ENCODE peak calls at places on chromosome 1, in ten cellular contexts. One of them, this sample, is unnamed.

GRCh38 chr1:33429846-33430750 is 797 bp downstream of the PHC2 start:
- DNase-seq in tibial nerve: no peak
- DNase-seq in sigmoid colon: peak; percentile 82
- DNase-seq in pancreas: peak; percentile 75
- DNase-seq in cardiac muscle cell: peak; percentile 54
- DNase-seq in heart left ventricle: peak; percentile 40
- DNase-seq in esophagus squamous epithelium: no peak
- DNase-seq in ovary: peak; percentile 62
- DNase-seq in fibroblast of lung: no peak
- DNase-seq in PC-3: peak; percentile 57
- DNase-seq in this sample: peak; percentile 47

GRCh38 chr1:37905624-37906196 is 41.1 kb downstream of the INPP5B start:
- DNase-seq in pancreas: no peak
- DNase-seq in heart left ventricle: no peak
- DNase-seq in PC-3: no peak
- DNase-seq in ovary: no peak
- DNase-seq in tibial nerve: no peak
- DNase-seq in fibroblast of lung: no peak
- DNase-seq in sigmoid colon: no peak
- DNase-seq in cardiac muscle cell: no peak
- DNase-seq in esophagus squamous epithelium: no peak
- DNase-seq in this sample: no peak

GRCh38 chr1:152982076-152982475 is 1.8 kb upstream of the SPRR1A start:
- DNase-seq in cardiac muscle cell: no peak
- DNase-seq in ovary: no peak
- DNase-seq in PC-3: no peak
- DNase-seq in esophagus squamous epithelium: no peak
- DNase-seq in pancreas: no peak
- DNase-seq in sigmoid colon: no peak
- DNase-seq in heart left ventricle: no peak
- DNase-seq in tibial nerve: no peak
- DNase-seq in fibroblast of lung: no peak
- DNase-seq in this sample: no peak

GRCh38 chr1:218617986-218618385 is 272.9 kb downstream of the TGFB2 start:
- DNase-seq in esophagus squamous epithelium: no peak
- DNase-seq in cardiac muscle cell: no peak
- DNase-seq in ovary: no peak
- DNase-seq in pancreas: no peak
- DNase-seq in fibroblast of lung: no peak
- DNase-seq in tibial nerve: no peak
- DNase-seq in PC-3: no peak
- DNase-seq in sigmoid colon: no peak
- DNase-seq in heart left ventricle: no peak
- DNase-seq in this sample: no peak

GRCh38 chr1:100354971-100355394 is 2.7 kb downstream of the CDC14A start:
- DNase-seq in pancreas: no peak
- DNase-seq in sigmoid colon: no peak
- DNase-seq in tibial nerve: no peak
- DNase-seq in esophagus squamous epithelium: no peak
- DNase-seq in PC-3: peak; percentile 80
- DNase-seq in heart left ventricle: no peak
- DNase-seq in ovary: no peak
- DNase-seq in fibroblast of lung: peak; percentile 34
- DNase-seq in cardiac muscle cell: peak; percentile 81
- DNase-seq in this sample: no peak

GRCh38 chr1:25194054-25194453 is 38.2 kb downstream of the SYF2 start:
- DNase-seq in heart left ventricle: no peak
- DNase-seq in tibial nerve: no peak
- DNase-seq in PC-3: no peak
- DNase-seq in sigmoid colon: no peak
- DNase-seq in fibroblast of lung: no peak
- DNase-seq in esophagus squamous epithelium: no peak
- DNase-seq in pancreas: no peak
- DNase-seq in ovary: no peak
- DNase-seq in cardiac muscle cell: no peak
- DNase-seq in this sample: no peak

GRCh38 chr1:218571515-218571914 is 226.4 kb downstream of the TGFB2 start:
- DNase-seq in sigmoid colon: no peak
- DNase-seq in PC-3: no peak
- DNase-seq in esophagus squamous epithelium: no peak
- DNase-seq in fibroblast of lung: no peak
- DNase-seq in cardiac muscle cell: no peak
- DNase-seq in heart left ventricle: no peak
- DNase-seq in ovary: no peak
- DNase-seq in pancreas: no peak
- DNase-seq in tibial nerve: no peak
- DNase-seq in this sample: no peak

GRCh38 chr1:183871568-183871967 is 66.6 kb downstream of the RGL1 start:
- DNase-seq in pancreas: no peak
- DNase-seq in heart left ventricle: no peak
- DNase-seq in cardiac muscle cell: peak; percentile 19
- DNase-seq in ovary: no peak
- DNase-seq in esophagus squamous epithelium: no peak
- DNase-seq in sigmoid colon: no peak
- DNase-seq in fibroblast of lung: no peak
- DNase-seq in PC-3: no peak
- DNase-seq in tibial nerve: no peak
- DNase-seq in this sample: no peak

GRCh38 chr1:165543651-165544452 is at the start of gene LRRC52:
- DNase-seq in heart left ventricle: peak; percentile 87
- DNase-seq in tibial nerve: no peak
- DNase-seq in fibroblast of lung: no peak
- DNase-seq in PC-3: no peak
- DNase-seq in sigmoid colon: no peak
- DNase-seq in ovary: peak; percentile 17
- DNase-seq in esophagus squamous epithelium: no peak
- DNase-seq in cardiac muscle cell: peak; percentile 66
- DNase-seq in pancreas: peak; percentile 86
- DNase-seq in this sample: peak; percentile 65

GRCh38 chr1:44408181-44409018 is 3.3 kb downstream of the RNF220 start:
- DNase-seq in pancreas: peak; percentile 57
- DNase-seq in heart left ventricle: no peak
- DNase-seq in esophagus squamous epithelium: no peak
- DNase-seq in cardiac muscle cell: peak; percentile 54
- DNase-seq in PC-3: no peak
- DNase-seq in sigmoid colon: no peak
- DNase-seq in ovary: no peak
- DNase-seq in tibial nerve: no peak
- DNase-seq in fibroblast of lung: peak; percentile 25
- DNase-seq in this sample: no peak

GRCh38 chr1:159211331-159212136 is 6.9 kb downstream of the ACKR1 start:
- DNase-seq in ovary: no peak
- DNase-seq in PC-3: peak; percentile 73
- DNase-seq in esophagus squamous epithelium: no peak
- DNase-seq in tibial nerve: no peak
- DNase-seq in sigmoid colon: no peak
- DNase-seq in fibroblast of lung: peak; percentile 18
- DNase-seq in cardiac muscle cell: peak; percentile 67
- DNase-seq in heart left ventricle: no peak
- DNase-seq in pancreas: peak; percentile 69
- DNase-seq in this sample: peak; percentile 38

GRCh38 chr1:6462412-6463119 is 3.4 kb downstream of the TNFRSF25 start:
- DNase-seq in esophagus squamous epithelium: no peak
- DNase-seq in PC-3: no peak
- DNase-seq in heart left ventricle: no peak
- DNase-seq in pancreas: no peak
- DNase-seq in fibroblast of lung: no peak
- DNase-seq in tibial nerve: no peak
- DNase-seq in sigmoid colon: no peak
- DNase-seq in cardiac muscle cell: no peak
- DNase-seq in ovary: no peak
- DNase-seq in this sample: no peak

GRCh38 chr1:6461538-6462411 is 4.2 kb downstream of the TNFRSF25 start:
- DNase-seq in sigmoid colon: no peak
- DNase-seq in ovary: no peak
- DNase-seq in tibial nerve: no peak
- DNase-seq in fibroblast of lung: no peak
- DNase-seq in PC-3: no peak
- DNase-seq in esophagus squamous epithelium: no peak
- DNase-seq in pancreas: no peak
- DNase-seq in cardiac muscle cell: no peak
- DNase-seq in heart left ventricle: no peak
- DNase-seq in this sample: no peak

GRCh38 chr1:6464915-6465314 is 1.1 kb downstream of the TNFRSF25 start:
- DNase-seq in tibial nerve: no peak
- DNase-seq in fibroblast of lung: no peak
- DNase-seq in ovary: no peak
- DNase-seq in sigmoid colon: no peak
- DNase-seq in heart left ventricle: no peak
- DNase-seq in esophagus squamous epithelium: no peak
- DNase-seq in PC-3: no peak
- DNase-seq in cardiac muscle cell: no peak
- DNase-seq in pancreas: no peak
- DNase-seq in this sample: no peak

GRCh38 chr1:6464514-6464836 is 1.5 kb downstream of the TNFRSF25 start:
- DNase-seq in PC-3: peak; percentile 69
- DNase-seq in pancreas: peak; percentile 80
- DNase-seq in fibroblast of lung: no peak
- DNase-seq in cardiac muscle cell: no peak
- DNase-seq in tibial nerve: no peak
- DNase-seq in heart left ventricle: peak; percentile 73
- DNase-seq in sigmoid colon: no peak
- DNase-seq in esophagus squamous epithelium: no peak
- DNase-seq in ovary: no peak
- DNase-seq in this sample: peak; percentile 27

GRCh38 chr1:6463120-6463412 is 2.9 kb downstream of the TNFRSF25 start:
- DNase-seq in pancreas: no peak
- DNase-seq in PC-3: no peak
- DNase-seq in ovary: no peak
- DNase-seq in esophagus squamous epithelium: no peak
- DNase-seq in heart left ventricle: no peak
- DNase-seq in cardiac muscle cell: no peak
- DNase-seq in fibroblast of lung: no peak
- DNase-seq in tibial nerve: no peak
- DNase-seq in sigmoid colon: no peak
- DNase-seq in this sample: no peak
- TF ChIP-seq CTCF in pancreas: no peak
- TF ChIP-seq CTCF in PC-3: no peak
- TF ChIP-seq CTCF in ovary: no peak
- TF ChIP-seq CTCF in esophagus squamous epithelium: no peak
- TF ChIP-seq CTCF in heart left ventricle: no peak
- TF ChIP-seq CTCF in cardiac muscle cell: no peak
- TF ChIP-seq CTCF in fibroblast of lung: no peak
- TF ChIP-seq CTCF in tibial nerve: no peak
- TF ChIP-seq CTCF in sigmoid colon: no peak
- TF ChIP-seq CTCF in this sample: no peak

GRCh38 chr1:4022715-4023114 is 122.6 kb upstream of the C1orf174 start:
- DNase-seq in cardiac muscle cell: no peak
- DNase-seq in tibial nerve: no peak
- DNase-seq in heart left ventricle: no peak
- DNase-seq in esophagus squamous epithelium: no peak
- DNase-seq in fibroblast of lung: no peak
- DNase-seq in sigmoid colon: no peak
- DNase-seq in pancreas: no peak
- DNase-seq in ovary: no peak
- DNase-seq in PC-3: no peak
- DNase-seq in this sample: no peak

GRCh38 chr1:4025752-4026151 is 125.7 kb upstream of the C1orf174 start:
- DNase-seq in pancreas: no peak
- DNase-seq in PC-3: no peak
- DNase-seq in ovary: no peak
- DNase-seq in cardiac muscle cell: no peak
- DNase-seq in tibial nerve: no peak
- DNase-seq in fibroblast of lung: no peak
- DNase-seq in sigmoid colon: no peak
- DNase-seq in esophagus squamous epithelium: no peak
- DNase-seq in heart left ventricle: no peak
- DNase-seq in this sample: no peak

GRCh38 chr1:4021895-4022268 is 121.8 kb upstream of the C1orf174 start:
- DNase-seq in fibroblast of lung: no peak
- DNase-seq in ovary: no peak
- DNase-seq in pancreas: no peak
- DNase-seq in cardiac muscle cell: no peak
- DNase-seq in sigmoid colon: no peak
- DNase-seq in heart left ventricle: no peak
- DNase-seq in PC-3: no peak
- DNase-seq in esophagus squamous epithelium: no peak
- DNase-seq in tibial nerve: no peak
- DNase-seq in this sample: no peak

GRCh38 chr1:4024811-4025210 is 124.7 kb upstream of the C1orf174 start:
- DNase-seq in PC-3: no peak
- DNase-seq in heart left ventricle: no peak
- DNase-seq in fibroblast of lung: no peak
- DNase-seq in tibial nerve: no peak
- DNase-seq in pancreas: no peak
- DNase-seq in esophagus squamous epithelium: no peak
- DNase-seq in sigmoid colon: no peak
- DNase-seq in ovary: no peak
- DNase-seq in cardiac muscle cell: no peak
- DNase-seq in this sample: no peak

GRCh38 chr1:4023678-4024077 is 123.6 kb upstream of the C1orf174 start:
- DNase-seq in ovary: no peak
- DNase-seq in PC-3: no peak
- DNase-seq in tibial nerve: no peak
- DNase-seq in esophagus squamous epithelium: no peak
- DNase-seq in pancreas: no peak
- DNase-seq in heart left ventricle: no peak
- DNase-seq in fibroblast of lung: no peak
- DNase-seq in cardiac muscle cell: no peak
- DNase-seq in sigmoid colon: no peak
- DNase-seq in this sample: no peak
- H3K9me3 ChIP-seq in ovary: no peaks in the 10 kb centered on the region
- H3K9me3 ChIP-seq in PC-3: no peaks in the 10 kb centered on the region
- H3K9me3 ChIP-seq in tibial nerve: no peaks in the 10 kb centered on the region
- H3K9me3 ChIP-seq in esophagus squamous epithelium: no peaks in the 10 kb centered on the region
- H3K9me3 ChIP-seq in pancreas: no peaks in the 10 kb centered on the region
- H3K9me3 ChIP-seq in heart left ventricle: no peaks in the 10 kb centered on the region
- H3K9me3 ChIP-seq in fibroblast of lung: no peaks in the 10 kb centered on the region
- H3K9me3 ChIP-seq in cardiac muscle cell: no peaks in the 10 kb centered on the region
- H3K9me3 ChIP-seq in sigmoid colon: no peaks in the 10 kb centered on the region
- H3K9me3 ChIP-seq in this sample: no peaks in the 10 kb centered on the region

DNA sequence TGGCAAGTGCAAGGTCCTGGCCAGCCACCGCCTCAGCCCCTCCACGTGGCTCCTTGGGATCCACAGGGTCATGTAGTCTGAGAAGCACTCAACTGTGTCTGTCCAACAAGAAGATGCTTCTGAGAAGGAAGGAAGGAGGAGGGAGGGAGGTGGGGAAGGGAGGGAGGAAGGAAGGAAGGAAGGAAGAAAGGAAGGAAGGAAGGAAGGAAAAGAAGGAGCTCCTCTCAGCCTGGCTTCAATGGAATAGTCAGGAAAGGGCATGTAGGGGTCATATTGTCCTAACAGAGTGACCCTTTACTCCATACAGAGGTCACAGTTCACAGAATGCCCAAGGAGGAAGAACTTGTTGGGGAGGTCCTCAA is 42.5 kb upstream of the TARDBP start:
- DNase-seq in cardiac muscle cell: no peak
- DNase-seq in pancreas: no peak
- DNase-seq in fibroblast of lung: no peak
- DNase-seq in PC-3: no peak
- DNase-seq in heart left ventricle: no peak
- DNase-seq in esophagus squamous epithelium: no peak
- DNase-seq in tibial nerve: no peak
- DNase-seq in ovary: no peak
- DNase-seq in sigmoid colon: no peak
- DNase-seq in this sample: no peak
- H3K4me1 ChIP-seq in cardiac muscle cell: peaks cover 3% of the 10 kb centered on the region
- H3K4me1 ChIP-seq in pancreas: peaks cover 8% of the 10 kb centered on the region
- H3K4me1 ChIP-seq in fibroblast of lung: peaks cover 4% of the 10 kb centered on the region
- H3K4me1 ChIP-seq in PC-3: peaks cover 4% of the 10 kb centered on the region
- H3K4me1 ChIP-seq in heart left ventricle: no peaks in the 10 kb centered on the region
- H3K4me1 ChIP-seq in esophagus squamous epithelium: peaks cover 13% of the 10 kb centered on the region
- H3K4me1 ChIP-seq in tibial nerve: peaks cover 48% of the 10 kb centered on the region
- H3K4me1 ChIP-seq in ovary: peaks cover 1% of the 10 kb centered on the region
- H3K4me1 ChIP-seq in sigmoid colon: no peaks in the 10 kb centered on the region
- H3K4me1 ChIP-seq in this sample: no peaks in the 10 kb centered on the region

GRCh38 chr1:215606564-215607168 is 39.6 kb downstream of the KCTD3 start:
- DNase-seq in heart left ventricle: no peak
- DNase-seq in cardiac muscle cell: no peak
- DNase-seq in pancreas: no peak
- DNase-seq in tibial nerve: no peak
- DNase-seq in esophagus squamous epithelium: no peak
- DNase-seq in sigmoid colon: no peak
- DNase-seq in fibroblast of lung: peak; percentile 54
- DNase-seq in ovary: no peak
- DNase-seq in PC-3: peak; percentile 75
- DNase-seq in this sample: no peak
- TF ChIP-seq CTCF in heart left ventricle: peak; percentile 37
- TF ChIP-seq CTCF in cardiac muscle cell: peak; percentile 52
- TF ChIP-seq CTCF in pancreas: peak; percentile 43
- TF ChIP-seq CTCF in tibial nerve: peak; percentile 21
- TF ChIP-seq CTCF in esophagus squamous epithelium: peak; percentile 67
- TF ChIP-seq CTCF in sigmoid colon: peak; percentile 26
- TF ChIP-seq CTCF in fibroblast of lung: no peak
- TF ChIP-seq CTCF in ovary: no peak
- TF ChIP-seq CTCF in PC-3: peak; percentile 95
- TF ChIP-seq CTCF in this sample: peak; percentile 48

This sample was measured in adrenal gland.